ENCODE peak calls at places on chromosomes 7 and 10, in seven cellular contexts. Q, Y, S, R, B, Z and I are unnamed samples.
A peak's percentile ranks its signal among the peaks of the same experiment; 100 is the strongest.

GRCh38 chr7:41188163-41189130 is 514.4 kb downstream of the INHBA start:
- DNase-seq in Q (no peak), Y (no peak), S (no peak), R (no peak), B (peak; percentile 91), Z (no peak), I (no peak)

GRCh38 chr10:20623561-20623960 is 273.6 kb downstream of the NEBL start:
- DNase-seq in Q (no peak), Y (no peak), S (no peak), R (no peak), B (no peak), Z (no peak), I (no peak)

GRCh38 chr7:33916357-33917081 is 11.2 kb downstream of the BMPER start:
- DNase-seq in Q (no peak), Y (no peak), S (no peak), R (no peak), B (peak; percentile 35), Z (no peak), I (no peak)

GRCh38 chr7:19017374-19017773 is 100.1 kb downstream of the TWIST1 start:
- DNase-seq in Q (no peak), Y (no peak), S (no peak), R (no peak), B (no peak), Z (no peak), I (no peak)

GRCh38 chr10:11018426-11018818 is 750 bp downstream of the CELF2 start:
- DNase-seq in Q (peak; percentile 37), Y (peak; percentile 71), S (no peak), R (no peak), B (no peak), Z (peak; percentile 75), I (no peak)

GRCh38 chr10:239109-239508 is 103.9 kb downstream of the ZMYND11 start:
- DNase-seq in Q (no peak), Y (no peak), S (no peak), R (no peak), B (peak; percentile 86), Z (no peak), I (no peak)

GRCh38 chr7:141430426-141431142 is 120.6 kb upstream of the AGK start:
- DNase-seq in Q (no peak), Y (no peak), S (no peak), R (no peak), B (no peak), Z (peak; percentile 28), I (no peak)

GRCh38 chr10:44513592-44513991 is 128.7 kb upstream of the CXCL12 start:
- DNase-seq in Q (no peak), Y (no peak), S (no peak), R (no peak), B (peak; percentile 23), Z (no peak), I (no peak)

GRCh38 chr7:30837581-30837980 is 66.4 kb downstream of the MINDY4 start:
- DNase-seq in Q (no peak), Y (no peak), S (no peak), R (no peak), B (no peak), Z (no peak), I (no peak)

GRCh38 chr7:138886501-138886917 is 88.5 kb upstream of the ATP6V0A4 start:
- DNase-seq in Q (peak; percentile 50), Y (no peak), S (peak; percentile 55), R (peak; percentile 24), B (peak; percentile 59), Z (no peak), I (peak; percentile 76)

GRCh38 chr10:86795353-86795752 is 38.9 kb downstream of the BMPR1A start:
- DNase-seq in Q (no peak), Y (no peak), S (peak; percentile 16), R (no peak), B (peak; percentile 90), Z (no peak), I (no peak)

GRCh38 chr10:12081470-12081869 is 12.7 kb downstream of the DHTKD1 start:
- DNase-seq in Q (no peak), Y (no peak), S (no peak), R (no peak), B (no peak), Z (no peak), I (no peak)

GRCh38 chr7:115689941-115690340 is 340.6 kb downstream of the TFEC start:
- DNase-seq in Q (no peak), Y (no peak), S (no peak), R (no peak), B (no peak), Z (no peak), I (no peak)

GRCh38 chr7:99459087-99459486 is 6.9 kb downstream of the ATP5MF start:
- DNase-seq in Q (no peak), Y (no peak), S (no peak), R (no peak), B (no peak), Z (peak; percentile 24), I (peak; percentile 19)

GRCh38 chr10:28331821-28332220 is 29.0 kb upstream of the MPP7 start:
- DNase-seq in Q (no peak), Y (no peak), S (no peak), R (no peak), B (peak; percentile 98), Z (no peak), I (no peak)

GRCh38 chr10:94343159-94343558 is 19.6 kb downstream of the NOC3L start:
- DNase-seq in Q (no peak), Y (no peak), S (no peak), R (no peak), B (no peak), Z (no peak), I (no peak)

GRCh38 chr7:151199196-151199874 is 11.0 kb downstream of the H2BK1 start:
- DNase-seq in Q (no peak), Y (no peak), S (no peak), R (no peak), B (no peak), Z (no peak), I (no peak)

GRCh38 chr10:74910604-74911355 is 84.4 kb downstream of the KAT6B start:
- DNase-seq in Q (no peak), Y (no peak), S (no peak), R (no peak), B (no peak), Z (no peak), I (no peak)

GRCh38 chr7:146478975-146479492 is 362.4 kb downstream of the CNTNAP2 start:
- DNase-seq in Q (no peak), Y (no peak), S (no peak), R (no peak), B (no peak), Z (no peak), I (no peak)

GRCh38 chr7:137335814-137336213 is 7.7 kb downstream of the PTN start:
- DNase-seq in Q (no peak), Y (no peak), S (no peak), R (no peak), B (peak; percentile 60), Z (no peak), I (no peak)

GRCh38 chr10:57972783-57973182 is 294.9 kb downstream of the IPMK start:
- DNase-seq in Q (no peak), Y (no peak), S (no peak), R (no peak), B (no peak), Z (no peak), I (no peak)

GRCh38 chr10:121368347-121369025 is 229.8 kb downstream of the FGFR2 start:
- DNase-seq in Q (no peak), Y (no peak), S (no peak), R (no peak), B (no peak), Z (no peak), I (peak; percentile 10)

GRCh38 chr7:150940446-150941102 is 37.5 kb downstream of the KCNH2 start:
- DNase-seq in Q (no peak), Y (peak; percentile 41), S (no peak), R (no peak), B (no peak), Z (no peak), I (no peak)

DNA sequence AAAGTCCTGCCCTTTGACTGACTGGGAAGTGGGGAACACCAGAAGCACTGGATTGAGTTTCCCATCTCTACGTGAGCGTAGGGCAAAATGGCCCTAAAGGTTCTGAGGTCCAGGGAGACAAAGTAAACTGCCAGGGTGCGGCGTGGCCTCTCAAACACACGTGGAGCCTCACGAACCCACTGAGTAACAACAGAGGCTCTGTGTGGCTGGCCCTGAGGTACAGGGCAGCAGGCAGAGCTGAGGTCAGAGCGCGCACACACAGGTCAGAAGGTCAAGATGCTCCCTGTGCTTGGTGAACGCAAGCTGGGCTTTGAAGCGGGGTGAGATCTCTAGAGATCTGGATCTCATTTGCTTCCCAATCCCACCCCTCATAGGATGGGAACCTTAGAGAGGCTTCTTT is 99.0 kb upstream of the ZMIZ1 start:
- DNase-seq in Q (no peak), Y (no peak), S (no peak), R (no peak), B (no peak), Z (peak; percentile 26), I (no peak)
- H3K27ac ChIP-seq in Q (no peak overlapping the region), Y (peak overlapping the region; percentile 24), S (peak overlapping the region; percentile 90), R (no peak overlapping the region), B (no peak overlapping the region), Z (no peak overlapping the region), I (no peak overlapping the region)

GRCh38 chr7:51029586-51030230 is 247.0 kb upstream of the GRB10 start:
- DNase-seq in Q (no peak), Y (no peak), S (no peak), R (no peak), B (peak; percentile 92), Z (no peak), I (no peak)
- H3K4me1 ChIP-seq in Q (no peaks in the 10 kb centered on the region), Y (no peaks in the 10 kb centered on the region), S (peaks cover 12% of the 10 kb centered on the region), R (no peaks in the 10 kb centered on the region), B (peaks cover 25% of the 10 kb centered on the region), Z (peaks cover 24% of the 10 kb centered on the region), I (no peaks in the 10 kb centered on the region)

GRCh38 chr10:70853031-70853430 is 35.3 kb downstream of the PCBD1 start:
- DNase-seq in Q (no peak), Y (no peak), S (no peak), R (no peak), B (no peak), Z (no peak), I (no peak)
- H3K27ac ChIP-seq in Q (no peak overlapping the region), Y (no peak overlapping the region), S (no peak overlapping the region), R (no peak overlapping the region), B (no peak overlapping the region), Z (peak overlapping the region; percentile 40), I (no peak overlapping the region)

GRCh38 chr10:125141150-125141859 is 19.1 kb downstream of the CTBP2 start:
- DNase-seq in Q (no peak), Y (no peak), S (no peak), R (no peak), B (no peak), Z (no peak), I (no peak)

GRCh38 chr10:125137601-125138438 is 22.5 kb downstream of the CTBP2 start:
- DNase-seq in Q (no peak), Y (peak; percentile 60), S (no peak), R (no peak), B (no peak), Z (peak; percentile 87), I (peak; percentile 96)

GRCh38 chr10:125141860-125142484 is 18.4 kb downstream of the CTBP2 start:
- DNase-seq in Q (no peak), Y (no peak), S (no peak), R (no peak), B (no peak), Z (no peak), I (no peak)

GRCh38 chr10:125142946-125143345 is 17.4 kb downstream of the CTBP2 start:
- DNase-seq in Q (no peak), Y (no peak), S (no peak), R (no peak), B (no peak), Z (no peak), I (no peak)

DNA sequence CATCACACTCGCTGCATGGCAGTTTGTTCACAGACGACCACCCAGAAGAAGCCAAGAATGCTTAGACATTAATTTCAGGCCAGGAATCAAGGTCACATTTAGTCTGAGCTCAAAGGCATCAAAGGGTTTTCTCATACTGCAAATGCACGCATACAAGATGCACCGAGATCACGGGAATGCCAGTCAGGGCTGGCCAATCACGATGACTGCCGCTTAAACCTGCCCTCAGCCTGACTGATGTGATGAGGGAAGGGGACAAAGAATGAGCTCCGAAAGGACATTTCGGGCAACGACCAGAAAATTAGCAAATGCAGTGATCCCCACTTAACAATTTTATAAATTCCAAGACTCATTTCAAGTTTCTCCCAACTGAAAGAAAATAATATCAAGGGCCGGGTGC is 20.2 kb downstream of the CTBP2 start:
- DNase-seq in Q (no peak), Y (no peak), S (no peak), R (no peak), B (no peak), Z (no peak), I (no peak)
- H3K4me1 ChIP-seq in Q (peaks cover 24% of the 10 kb centered on the region), Y (peaks cover 36% of the 10 kb centered on the region), S (peaks cover 20% of the 10 kb centered on the region), R (no peaks in the 10 kb centered on the region), B (peaks cover 6% of the 10 kb centered on the region), Z (peaks cover 14% of the 10 kb centered on the region), I (peaks cover 11% of the 10 kb centered on the region)